ENCODE peak calls at places on chromosomes 13 and 19, in four cellular contexts. M, A, U and F are unnamed samples.

GRCh38 chr19:34217952-34218817 is 36.2 kb upstream of the GARRE1 start:
- DNase-seq in A (peak), M (no peak), U (peak), F (no peak)

GRCh38 chr19:10863107-10863700 is 8.1 kb upstream of the CARM1 start:
- DNase-seq in A (no peak), U (no peak), M (no peak), F (no peak)

GRCh38 chr13:42835012-42835411 is 53.6 kb downstream of the FAM216B start:
- DNase-seq in U (no peak), M (no peak), A (no peak), F (no peak)

GRCh38 chr19:48571378-48572162 is 19.6 kb downstream of the SULT2B1 start:
- DNase-seq in A (no peak), U (no peak), M (no peak), F (no peak)

GRCh38 chr13:26538363-26539317 is 18.8 kb upstream of the WASF3 start:
- DNase-seq in U (no peak), M (no peak), A (no peak), F (no peak)

GRCh38 chr19:3356805-3357204 is 9.6 kb upstream of the NFIC start:
- DNase-seq in A (no peak), U (no peak), M (no peak), F (no peak)

GRCh38 chr19:43820861-43821215 is 6.3 kb upstream of the ZNF283 start:
- DNase-seq in U (no peak), M (no peak), A (no peak), F (no peak)

GRCh38 chr19:10289167-10289835 is 451 bp upstream of the ICAM5 start:
- DNase-seq in M (no peak), U (peak), A (peak), F (peak)

GRCh38 chr13:46893820-46894533 is 2.9 kb downstream of the HTR2A start:
- DNase-seq in M (peak), U (peak), A (peak), F (peak)

GRCh38 chr13:98509271-98510155 is 67.4 kb downstream of the STK24 start:
- DNase-seq in U (peak), M (no peak), A (no peak), F (no peak)

GRCh38 chr19:46718934-46719551 is 2.1 kb upstream of the PRKD2 start:
- DNase-seq in M (no peak), U (no peak), A (no peak), F (no peak)

GRCh38 chr19:29675120-29675649 is 9.9 kb downstream of the PLEKHF1 start:
- DNase-seq in U (no peak), A (no peak), M (peak), F (no peak)

GRCh38 chr13:20132052-20132634 is 28.7 kb downstream of the GJA3 start:
- DNase-seq in M (no peak), U (no peak), A (no peak), F (no peak)

GRCh38 chr19:48415395-48415794 is 21.9 kb downstream of the GRIN2D start:
- DNase-seq in A (peak), U (peak), M (peak), F (no peak)